ENCODE peak calls at places on chromosomes 4 and X, in six cellular contexts. One of them, this sample, is unnamed.

GRCh38 chrX:55908685-55909212 is 191.2 kb downstream of the RRAGB start:
- DNase-seq in endothelial cell of umbilical vein: peak; percentile 19
- DNase-seq in PC-3: peak; percentile 52
- DNase-seq in HCT116: no peak
- DNase-seq in MM.1S: peak; percentile 30
- DNase-seq in hepatocyte: peak; percentile 25
- DNase-seq in this sample: peak; percentile 8

GRCh38 chrX:137032378-137032694 is 1.5 kb downstream of the GPR101 start:
- DNase-seq in endothelial cell of umbilical vein: no peak
- DNase-seq in PC-3: no peak
- DNase-seq in HCT116: no peak
- DNase-seq in MM.1S: no peak
- DNase-seq in hepatocyte: no peak
- DNase-seq in this sample: no peak

GRCh38 chrX:15946783-15947550 is 92.4 kb upstream of the AP1S2 start:
- DNase-seq in endothelial cell of umbilical vein: no peak
- DNase-seq in PC-3: peak; percentile 93
- DNase-seq in HCT116: no peak
- DNase-seq in MM.1S: no peak
- DNase-seq in hepatocyte: peak; percentile 25
- DNase-seq in this sample: peak; percentile 86

GRCh38 chr4:163672751-163673150 is 178.3 kb downstream of the TMA16 start:
- DNase-seq in endothelial cell of umbilical vein: no peak
- DNase-seq in PC-3: no peak
- DNase-seq in HCT116: no peak
- DNase-seq in MM.1S: no peak
- DNase-seq in hepatocyte: no peak
- DNase-seq in this sample: no peak

GRCh38 chr4:83819582-83819981 is 283.7 kb downstream of the GPAT3 start:
- DNase-seq in endothelial cell of umbilical vein: no peak
- DNase-seq in PC-3: no peak
- DNase-seq in HCT116: no peak
- DNase-seq in MM.1S: no peak
- DNase-seq in hepatocyte: no peak
- DNase-seq in this sample: no peak

GRCh38 chr4:66577922-66578321 is 907.6 kb upstream of the EPHA5 start:
- DNase-seq in endothelial cell of umbilical vein: no peak
- DNase-seq in PC-3: peak; percentile 79
- DNase-seq in HCT116: no peak
- DNase-seq in MM.1S: no peak
- DNase-seq in hepatocyte: no peak
- DNase-seq in this sample: no peak

GRCh38 chr4:167084326-167084725 is 150.0 kb downstream of the SPOCK3 start:
- DNase-seq in endothelial cell of umbilical vein: no peak
- DNase-seq in PC-3: no peak
- DNase-seq in HCT116: no peak
- DNase-seq in MM.1S: no peak
- DNase-seq in hepatocyte: no peak
- DNase-seq in this sample: no peak

GRCh38 chr4:116529129-116529528 is 556.2 kb downstream of the TRAM1L1 start:
- DNase-seq in endothelial cell of umbilical vein: no peak
- DNase-seq in PC-3: no peak
- DNase-seq in HCT116: no peak
- DNase-seq in MM.1S: no peak
- DNase-seq in hepatocyte: no peak
- DNase-seq in this sample: no peak

GRCh38 chrX:145727476-145727875 is 90.2 kb upstream of the SLITRK2 start:
- DNase-seq in endothelial cell of umbilical vein: no peak
- DNase-seq in PC-3: no peak
- DNase-seq in HCT116: no peak
- DNase-seq in MM.1S: no peak
- DNase-seq in hepatocyte: no peak
- DNase-seq in this sample: no peak

GRCh38 chrX:2451456-2452316 is 49.1 kb downstream of the DHRSX start:
- DNase-seq in endothelial cell of umbilical vein: no peak
- DNase-seq in PC-3: no peak
- DNase-seq in HCT116: peak; percentile 93
- DNase-seq in MM.1S: no peak
- DNase-seq in hepatocyte: no peak
- DNase-seq in this sample: peak; percentile 84

GRCh38 chr4:123616970-123617392 is 220.4 kb downstream of the SPRY1 start:
- DNase-seq in endothelial cell of umbilical vein: peak; percentile 81
- DNase-seq in PC-3: peak; percentile 15
- DNase-seq in HCT116: no peak
- DNase-seq in MM.1S: no peak
- DNase-seq in hepatocyte: peak; percentile 74
- DNase-seq in this sample: peak; percentile 35

GRCh38 chrX:147848009-147848408 is 63.7 kb upstream of the FMR1 start:
- DNase-seq in endothelial cell of umbilical vein: no peak
- DNase-seq in PC-3: peak; percentile 5
- DNase-seq in HCT116: no peak
- DNase-seq in MM.1S: no peak
- DNase-seq in hepatocyte: peak; percentile 19
- DNase-seq in this sample: no peak

GRCh38 chr4:133464311-133464710 is 315.2 kb downstream of the PCDH10 start:
- DNase-seq in endothelial cell of umbilical vein: no peak
- DNase-seq in PC-3: peak; percentile 16
- DNase-seq in HCT116: no peak
- DNase-seq in MM.1S: no peak
- DNase-seq in hepatocyte: no peak
- DNase-seq in this sample: peak; percentile 6

DNA sequence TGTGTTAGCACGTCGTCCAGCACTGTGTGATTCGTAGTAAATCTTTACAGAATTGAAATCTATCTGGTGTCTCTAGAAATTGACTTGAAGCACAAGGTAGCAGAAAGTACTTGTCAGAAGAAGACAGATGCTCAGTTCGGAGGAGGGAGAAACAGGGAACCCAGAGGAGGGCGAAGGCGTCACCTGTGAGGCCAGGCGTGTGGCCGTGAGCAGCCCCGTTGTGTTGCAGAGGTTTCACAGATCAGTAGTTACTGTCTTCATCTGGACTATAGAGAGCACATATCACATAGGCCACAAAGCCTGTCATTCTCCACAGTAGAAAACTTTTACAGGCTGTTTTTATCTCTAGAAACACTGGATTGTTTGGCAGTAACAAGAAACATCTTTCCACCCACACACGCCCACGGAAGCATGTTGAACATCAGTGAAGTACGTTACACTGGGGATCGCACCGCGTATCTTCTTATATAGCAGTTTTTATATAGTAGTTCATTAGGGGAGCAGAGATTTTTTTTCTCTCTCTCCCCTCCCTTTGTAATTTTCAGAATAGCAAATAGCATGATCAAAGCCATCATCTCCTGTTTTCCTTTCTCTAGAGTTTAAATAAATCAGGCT is 48.1 kb upstream of the TLR3 start:
- DNase-seq in endothelial cell of umbilical vein: no peak
- DNase-seq in PC-3: no peak
- DNase-seq in HCT116: no peak
- DNase-seq in MM.1S: no peak
- DNase-seq in hepatocyte: no peak
- DNase-seq in this sample: peak; percentile 3
- TF ChIP-seq EZH2 in endothelial cell of umbilical vein: no peak
- TF ChIP-seq EZH2 in PC-3: no peak
- TF ChIP-seq EZH2 in HCT116: no peak
- TF ChIP-seq EZH2 in MM.1S: no peak
- TF ChIP-seq EZH2 in hepatocyte: no peak
- TF ChIP-seq EZH2 in this sample: no peak

GRCh38 chrX:133533249-133533648 is 118.0 kb upstream of the GPC4 start:
- DNase-seq in endothelial cell of umbilical vein: no peak
- DNase-seq in PC-3: no peak
- DNase-seq in HCT116: no peak
- DNase-seq in MM.1S: no peak
- DNase-seq in hepatocyte: no peak
- DNase-seq in this sample: no peak

GRCh38 chrX:133535066-133535465 is 119.8 kb upstream of the GPC4 start:
- DNase-seq in endothelial cell of umbilical vein: no peak
- DNase-seq in PC-3: no peak
- DNase-seq in HCT116: no peak
- DNase-seq in MM.1S: no peak
- DNase-seq in hepatocyte: no peak
- DNase-seq in this sample: no peak

GRCh38 chrX:133538148-133538547 is 122.9 kb upstream of the GPC4 start:
- DNase-seq in endothelial cell of umbilical vein: no peak
- DNase-seq in PC-3: no peak
- DNase-seq in HCT116: no peak
- DNase-seq in MM.1S: peak; percentile 91
- DNase-seq in hepatocyte: no peak
- DNase-seq in this sample: no peak

GRCh38 chrX:133534172-133534571 is 118.9 kb upstream of the GPC4 start:
- DNase-seq in endothelial cell of umbilical vein: no peak
- DNase-seq in PC-3: no peak
- DNase-seq in HCT116: no peak
- DNase-seq in MM.1S: no peak
- DNase-seq in hepatocyte: no peak
- DNase-seq in this sample: no peak

DNA sequence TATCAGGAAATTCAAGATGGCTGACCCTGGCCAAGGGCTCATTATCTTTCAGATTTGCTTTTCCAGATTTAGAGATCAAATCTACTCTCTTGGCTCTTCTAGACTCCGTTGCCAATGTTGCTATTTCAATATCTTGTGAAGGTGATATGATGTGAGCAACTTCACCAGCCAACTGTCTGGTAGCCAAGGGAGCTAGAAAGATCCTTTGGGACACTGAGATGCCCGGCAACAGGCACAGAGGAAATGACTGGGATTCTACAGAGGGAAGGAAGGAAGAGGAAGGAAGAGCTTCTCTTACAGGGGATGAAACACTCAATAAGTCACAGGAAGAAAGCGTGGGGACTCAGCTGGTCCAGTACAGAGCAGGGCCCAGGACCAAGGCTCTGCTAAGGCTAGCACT is 121.9 kb upstream of the GPC4 start:
- DNase-seq in endothelial cell of umbilical vein: no peak
- DNase-seq in PC-3: no peak
- DNase-seq in HCT116: no peak
- DNase-seq in MM.1S: no peak
- DNase-seq in hepatocyte: no peak
- DNase-seq in this sample: no peak
- H3K4me2 ChIP-seq in endothelial cell of umbilical vein: no peak overlapping the region
- H3K4me2 ChIP-seq in PC-3: no peak overlapping the region
- H3K4me2 ChIP-seq in HCT116: no peak overlapping the region
- H3K4me2 ChIP-seq in MM.1S: peak overlapping the region; percentile 75
- H3K4me2 ChIP-seq in hepatocyte: no peak overlapping the region
- H3K4me2 ChIP-seq in this sample: no peak overlapping the region

DNA sequence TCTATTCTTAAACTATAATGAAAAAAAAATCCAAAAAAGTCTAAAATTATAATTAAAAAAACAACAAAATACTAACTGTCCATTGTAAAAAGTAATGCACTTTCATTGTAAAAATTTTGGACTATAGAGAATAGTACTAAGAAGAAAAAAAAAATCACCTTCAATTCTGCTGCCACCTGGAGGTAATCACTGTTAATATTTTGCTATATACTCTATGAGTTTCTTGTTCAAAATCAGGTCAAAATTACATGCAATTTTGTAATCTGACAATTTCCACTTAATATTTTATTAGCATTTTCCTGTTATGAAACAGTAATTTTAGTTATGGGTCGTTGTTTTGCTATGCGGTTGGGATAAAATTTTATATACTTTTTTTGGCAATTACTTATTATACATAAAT is 62.0 kb downstream of the HTT start:
- DNase-seq in endothelial cell of umbilical vein: peak; percentile 41
- DNase-seq in PC-3: peak; percentile 26
- DNase-seq in HCT116: no peak
- DNase-seq in MM.1S: no peak
- DNase-seq in hepatocyte: no peak
- DNase-seq in this sample: no peak
- H4K20me1 ChIP-seq in endothelial cell of umbilical vein: no peaks in the 10 kb centered on the region
- H4K20me1 ChIP-seq in PC-3: no peaks in the 10 kb centered on the region
- H4K20me1 ChIP-seq in HCT116: no peaks in the 10 kb centered on the region
- H4K20me1 ChIP-seq in MM.1S: no peaks in the 10 kb centered on the region
- H4K20me1 ChIP-seq in hepatocyte: no peaks in the 10 kb centered on the region
- H4K20me1 ChIP-seq in this sample: no peaks in the 10 kb centered on the region

DNA sequence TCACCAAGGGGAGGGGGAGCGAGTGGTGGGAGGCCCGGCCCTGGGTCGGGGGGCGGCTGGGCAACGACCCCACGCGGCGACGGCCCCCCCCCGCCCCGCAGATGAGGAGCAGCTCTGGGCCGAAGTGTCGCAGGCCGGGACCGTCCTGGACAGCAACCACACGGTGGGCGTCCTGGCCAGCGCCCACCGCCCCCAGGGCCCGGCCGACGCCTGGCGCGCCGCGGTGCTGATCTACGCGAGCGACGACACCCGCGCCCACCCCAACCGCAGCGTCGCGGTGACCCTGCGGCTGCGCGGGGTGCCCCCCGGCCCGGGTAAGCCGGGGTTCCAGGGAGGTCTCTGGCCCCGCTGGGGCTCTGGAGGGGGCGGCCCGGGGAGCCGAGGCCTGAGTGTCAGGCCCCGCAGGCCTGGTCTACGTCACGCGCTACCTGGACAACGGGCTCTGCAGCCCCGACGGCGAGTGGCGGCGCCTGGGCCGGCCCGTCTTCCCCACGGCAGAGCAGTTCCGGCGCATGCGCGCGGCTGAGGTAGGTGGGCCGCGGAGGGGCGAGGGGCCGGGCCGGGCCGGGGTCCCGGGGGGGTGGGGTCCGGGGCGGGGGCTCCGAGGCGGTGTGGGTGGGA is 8.7 kb upstream of the FGFRL1 start:
- DNase-seq in endothelial cell of umbilical vein: no peak
- DNase-seq in PC-3: no peak
- DNase-seq in HCT116: no peak
- DNase-seq in MM.1S: no peak
- DNase-seq in hepatocyte: no peak
- DNase-seq in this sample: no peak
- TF ChIP-seq EZH2 in endothelial cell of umbilical vein: peak; percentile 89
- TF ChIP-seq EZH2 in PC-3: no peak
- TF ChIP-seq EZH2 in HCT116: no peak
- TF ChIP-seq EZH2 in MM.1S: no peak
- TF ChIP-seq EZH2 in hepatocyte: peak; percentile 62
- TF ChIP-seq EZH2 in this sample: no peak

GRCh38 chr4:8442596-8443358 is 2.2 kb downstream of the TRMT44 start:
- DNase-seq in endothelial cell of umbilical vein: no peak
- DNase-seq in PC-3: no peak
- DNase-seq in HCT116: no peak
- DNase-seq in MM.1S: no peak
- DNase-seq in hepatocyte: no peak
- DNase-seq in this sample: no peak
- H3K4me2 ChIP-seq in endothelial cell of umbilical vein: peak overlapping the region; percentile 88
- H3K4me2 ChIP-seq in PC-3: peak overlapping the region; percentile 98
- H3K4me2 ChIP-seq in HCT116: peak overlapping the region; percentile 93
- H3K4me2 ChIP-seq in MM.1S: peak overlapping the region; percentile 97
- H3K4me2 ChIP-seq in hepatocyte: peak overlapping the region; percentile 89
- H3K4me2 ChIP-seq in this sample: peak overlapping the region; percentile 92

DNA sequence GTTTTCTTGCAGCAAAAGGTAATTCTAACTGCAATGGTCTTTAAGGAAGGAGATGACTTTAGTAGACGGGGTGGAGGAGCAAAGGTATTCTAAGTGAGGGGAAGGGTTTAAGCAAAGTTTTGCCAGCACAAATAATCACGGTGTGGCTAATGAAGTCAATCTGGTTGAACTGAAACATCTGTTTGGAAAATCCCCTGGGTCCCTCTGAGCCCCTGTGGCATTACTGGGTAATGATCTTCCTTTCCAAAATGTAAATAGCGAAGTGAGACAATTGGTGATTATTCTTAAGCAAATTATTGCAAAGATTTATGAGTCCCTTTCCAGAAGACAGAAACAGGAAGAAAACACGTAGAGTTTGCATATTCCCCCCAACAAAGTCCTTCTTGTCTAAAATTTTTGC is 47.2 kb downstream of the FGFBP1 start:
- DNase-seq in endothelial cell of umbilical vein: no peak
- DNase-seq in PC-3: no peak
- DNase-seq in HCT116: no peak
- DNase-seq in MM.1S: no peak
- DNase-seq in hepatocyte: no peak
- DNase-seq in this sample: no peak
- H4K20me1 ChIP-seq in endothelial cell of umbilical vein: no peaks in the 10 kb centered on the region
- H4K20me1 ChIP-seq in PC-3: no peaks in the 10 kb centered on the region
- H4K20me1 ChIP-seq in HCT116: no peaks in the 10 kb centered on the region
- H4K20me1 ChIP-seq in MM.1S: no peaks in the 10 kb centered on the region
- H4K20me1 ChIP-seq in hepatocyte: no peaks in the 10 kb centered on the region
- H4K20me1 ChIP-seq in this sample: no peaks in the 10 kb centered on the region

GRCh38 chr4:168877779-168878491 is 132.1 kb downstream of the CBR4 start:
- DNase-seq in endothelial cell of umbilical vein: peak; percentile 42
- DNase-seq in PC-3: no peak
- DNase-seq in HCT116: no peak
- DNase-seq in MM.1S: no peak
- DNase-seq in hepatocyte: peak; percentile 62
- DNase-seq in this sample: no peak
- TF ChIP-seq EZH2 in endothelial cell of umbilical vein: no peak
- TF ChIP-seq EZH2 in PC-3: no peak
- TF ChIP-seq EZH2 in HCT116: no peak
- TF ChIP-seq EZH2 in MM.1S: no peak
- TF ChIP-seq EZH2 in hepatocyte: no peak
- TF ChIP-seq EZH2 in this sample: no peak